ENCODE peak calls at places on chromosome 9, in four cellular contexts. L is PC-9, Y is HCT116, U is PC-3. P is an unnamed sample.

GRCh38 chr9:2466703-2467102 is 154.9 kb upstream of the VLDLR start:
- DNase-seq in L (no peak), Y (no peak), U (peak), P (no peak)

GRCh38 chr9:6758418-6759113 is 793 bp downstream of the KDM4C start:
- DNase-seq in L (peak), Y (peak), U (peak), P (no peak)

GRCh38 chr9:69945671-69946141 is 97.9 kb upstream of the MAMDC2 start:
- DNase-seq in L (no peak), Y (no peak), U (no peak), P (no peak)

GRCh38 chr9:131234799-131235479 is 41.4 kb downstream of the FAM78A start:
- DNase-seq in L (no peak), Y (no peak), U (no peak), P (no peak)

GRCh38 chr9:72773570-72773969 is 179.3 kb downstream of the ALDH1A1 start:
- DNase-seq in L (no peak), Y (no peak), U (no peak), P (peak)

GRCh38 chr9:129567842-129568559 is 52.9 kb downstream of the C9orf50 start:
- DNase-seq in L (peak), Y (peak), U (peak), P (peak)

GRCh38 chr9:133205996-133206931 is 2.8 kb downstream of the OBP2B start:
- DNase-seq in L (no peak), Y (no peak), U (no peak), P (no peak)

GRCh38 chr9:69421908-69422801 is 97.1 kb downstream of the ENTREP1 start:
- DNase-seq in L (peak), Y (peak), U (peak), P (peak)

GRCh38 chr9:23343226-23343625 is 482.8 kb downstream of the ELAVL2 start:
- DNase-seq in L (no peak), Y (no peak), U (no peak), P (no peak)

GRCh38 chr9:27247756-27248155 is 49.2 kb downstream of the EQTN start:
- DNase-seq in L (peak), Y (peak), U (peak), P (peak)

GRCh38 chr9:133560311-133560710 is 25.8 kb downstream of the ADAMTSL2 start:
- DNase-seq in L (no peak), Y (no peak), U (no peak), P (peak)

GRCh38 chr9:112341741-112342140 is 8.3 kb upstream of the PTBP3 start:
- DNase-seq in L (peak), Y (no peak), U (peak), P (peak)

GRCh38 chr9:113842086-113842485 is 34.0 kb upstream of the ZNF618 start:
- DNase-seq in L (no peak), Y (no peak), U (no peak), P (no peak)

GRCh38 chr9:81683214-81683613 is 6.1 kb downstream of the TLE1 start:
- DNase-seq in L (no peak), Y (no peak), U (no peak), P (no peak)

GRCh38 chr9:32069169-32069813 is 315.2 kb upstream of the ACO1 start:
- DNase-seq in L (no peak), Y (no peak), U (peak), P (no peak)

GRCh38 chr9:113636693-113637092 is 173.2 kb downstream of the RGS3 start:
- DNase-seq in L (no peak), Y (no peak), U (no peak), P (no peak)

GRCh38 chr9:135048046-135048757 is 39.3 kb upstream of the OLFM1 start:
- DNase-seq in L (no peak), Y (no peak), U (no peak), P (no peak)

GRCh38 chr9:110821064-110821463 is 152.5 kb downstream of the MUSK start:
- DNase-seq in L (no peak), Y (no peak), U (no peak), P (no peak)

GRCh38 chr9:70609542-70610286 is 195.3 kb upstream of the KLF9 start:
- DNase-seq in L (no peak), Y (no peak), U (peak), P (peak)

GRCh38 chr9:69433426-69433825 is 108.4 kb downstream of the ENTREP1 start:
- DNase-seq in L (no peak), Y (no peak), U (peak), P (peak)

GRCh38 chr9:2497666-2498400 is 123.8 kb upstream of the VLDLR start:
- DNase-seq in L (no peak), Y (no peak), U (no peak), P (no peak)

GRCh38 chr9:127838375-127839078 is 15.9 kb downstream of the ENG start:
- DNase-seq in L (peak), Y (no peak), U (peak), P (peak)

GRCh38 chr9:70352802-70353201 is 61.7 kb downstream of the KLF9 start:
- DNase-seq in L (no peak), Y (no peak), U (no peak), P (no peak)

GRCh38 chr9:27183701-27184100 is 74.7 kb downstream of the TEK start:
- DNase-seq in L (no peak), Y (no peak), U (peak), P (peak)

GRCh38 chr9:928363-929042 is 48.0 kb upstream of the DMRT3 start:
- DNase-seq in L (no peak), Y (peak), U (peak), P (no peak)

GRCh38 chr9:129737479-129738269 is 15.2 kb downstream of the PTGES start:
- DNase-seq in L (peak), Y (peak), U (peak), P (peak)

GRCh38 chr9:133821606-133822438 is 83.7 kb upstream of the SARDH start:
- DNase-seq in L (no peak), Y (no peak), U (no peak), P (peak)

GRCh38 chr9:129316281-129317030 is 138.4 kb upstream of the IER5L start:
- DNase-seq in L (no peak), Y (no peak), U (no peak), P (no peak)

GRCh38 chr9:77011973-77012817 is 7.3 kb upstream of the FOXB2 start:
- DNase-seq in L (no peak), Y (peak), U (peak), P (no peak)
- TF ChIP-seq EZH2 in L (no peak), Y (no peak), U (no peak), P (peak)

GRCh38 chr9:71681104-71681707 is 87.1 kb downstream of the CEMIP2 start:
- DNase-seq in L (no peak), Y (no peak), U (no peak), P (peak)
- H3K27ac ChIP-seq in L (peak), Y (peak), U (peak), P (peak)

DNA sequence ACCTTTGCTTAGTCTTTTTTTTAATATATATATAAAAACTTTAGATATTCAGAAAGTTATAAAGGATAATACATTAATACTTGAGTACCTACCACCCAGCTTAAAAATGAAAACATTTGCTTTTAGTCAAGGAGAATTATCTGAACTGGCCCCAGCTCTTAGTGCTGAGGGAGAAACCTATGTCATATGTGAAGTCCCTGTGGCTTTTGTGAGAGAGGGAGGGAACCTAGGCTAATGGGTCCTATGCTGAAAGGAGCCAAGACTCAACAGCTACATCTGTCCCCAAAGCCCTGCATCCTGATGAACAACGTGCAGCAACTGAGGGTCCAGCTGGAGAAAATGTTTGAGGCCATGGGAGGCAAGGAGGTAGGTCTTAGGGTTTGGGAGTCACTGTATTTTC is 92.0 kb upstream of the RUSC2 start:
- DNase-seq in L (no peak), Y (no peak), U (no peak), P (no peak)
- TF ChIP-seq EZH2 in L (no peak), Y (no peak), U (no peak), P (no peak)

GRCh38 chr9:136674786-136675349 is 12.2 kb downstream of the EGFL7 start:
- DNase-seq in L (no peak), Y (no peak), U (no peak), P (no peak)
- H3K27ac ChIP-seq in L (no peak), Y (peak), U (no peak), P (no peak)

GRCh38 chr9:33905137-33905536 is 88.2 kb downstream of the UBE2R2 start:
- DNase-seq in L (no peak), Y (no peak), U (no peak), P (no peak)

GRCh38 chr9:33906769-33907168 is 89.8 kb downstream of the UBE2R2 start:
- DNase-seq in L (no peak), Y (no peak), U (no peak), P (no peak)

GRCh38 chr9:33903157-33903780 is 86.3 kb downstream of the UBE2R2 start:
- DNase-seq in L (no peak), Y (no peak), U (no peak), P (no peak)

GRCh38 chr9:33908749-33909148 is 91.8 kb downstream of the UBE2R2 start:
- DNase-seq in L (no peak), Y (no peak), U (no peak), P (no peak)

DNA sequence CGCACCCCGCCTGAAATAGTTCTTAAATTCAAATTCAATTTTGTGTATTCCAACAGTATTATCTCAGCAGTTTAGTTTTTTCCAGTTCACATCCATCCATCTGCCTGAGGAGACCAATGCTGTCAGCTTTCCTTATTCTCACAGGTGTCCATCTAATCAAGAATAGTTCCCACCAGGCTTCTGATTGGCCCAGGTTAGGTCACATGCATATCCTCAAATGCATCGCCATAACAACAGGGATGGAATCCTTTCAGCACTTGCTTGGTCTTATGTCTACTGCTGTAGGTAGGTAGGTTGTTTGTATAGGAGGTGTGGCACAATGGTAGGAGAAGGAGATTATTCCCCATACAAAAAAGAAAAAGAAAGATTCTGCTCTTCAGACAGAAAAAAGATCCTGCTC is 91.2 kb downstream of the UBE2R2 start:
- DNase-seq in L (no peak), Y (no peak), U (no peak), P (no peak)
- TF ChIP-seq EZH2 in L (no peak), Y (no peak), U (no peak), P (no peak)

GRCh38 chr9:136662656-136663310 is at the start of gene EGFL7:
- DNase-seq in L (no peak), Y (no peak), U (no peak), P (no peak)
- H3K27ac ChIP-seq in L (no peak), Y (no peak), U (no peak), P (no peak)

GRCh38 chr9:123996731-123997421 is 14.7 kb upstream of the LHX2 start:
- DNase-seq in L (no peak), Y (no peak), U (no peak), P (no peak)
- TF ChIP-seq EZH2 in L (no peak), Y (no peak), U (no peak), P (peak)

GRCh38 chr9:88997646-88998045 is 6.4 kb downstream of the S1PR3 start:
- DNase-seq in L (no peak), Y (no peak), U (no peak), P (no peak)
- H3K27ac ChIP-seq in L (no peak), Y (no peak), U (no peak), P (no peak)

GRCh38 chr9:21991039-21991959 is 2.9 kb downstream of the CDKN2A start:
- DNase-seq in L (no peak), Y (no peak), U (no peak), P (no peak)
- TF ChIP-seq EZH2 in L (no peak), Y (no peak), U (no peak), P (no peak)